ENCODE peak calls at places on chromosomes 5 and 9, in four cellular contexts. O is non-pigmented ciliary epithelial cell; H is kidney; X is CD8-positive, alpha-beta memory T cell. V is an unnamed sample.

GRCh38 chr9:98215821-98216220 is 23.4 kb upstream of the CORO2A start:
- DNase-seq in O (no peak), H (peak; percentile 43), X (no peak), V (no peak)

GRCh38 chr9:123225995-123226394 is 42.4 kb downstream of the STRBP start:
- DNase-seq in O (no peak), H (no peak), X (no peak), V (no peak)

GRCh38 chr9:136001231-136001630 is 40.1 kb upstream of the UBAC1 start:
- DNase-seq in O (no peak), H (no peak), X (no peak), V (no peak)

GRCh38 chr5:123610209-123610608 is 98.2 kb downstream of the CSNK1G3 start:
- DNase-seq in O (no peak), H (no peak), X (no peak), V (no peak)

GRCh38 chr5:50807661-50808060 is 141.2 kb downstream of the PARP8 start:
- DNase-seq in O (no peak), H (no peak), X (no peak), V (no peak)

GRCh38 chr9:132283165-132283564 is 71.6 kb downstream of the SETX start:
- DNase-seq in O (no peak), H (no peak), X (no peak), V (no peak)

GRCh38 chr9:96068511-96068910 is 193.0 kb downstream of the ERCC6L2 start:
- DNase-seq in O (no peak), H (no peak), X (no peak), V (no peak)

GRCh38 chr9:130150779-130151381 is 21.3 kb upstream of the NCS1 start:
- DNase-seq in O (no peak), H (no peak), X (no peak), V (no peak)

GRCh38 chr9:123615381-123615780 is 259.4 kb downstream of the CRB2 start:
- DNase-seq in O (no peak), H (no peak), X (no peak), V (no peak)

GRCh38 chr9:118961857-118962256 is 407.4 kb downstream of the BRINP1 start:
- DNase-seq in O (peak; percentile 67), H (no peak), X (no peak), V (no peak)

V was measured in T-helper 1 cell.